ENCODE peak calls at places on chromosomes 2 and 18, in ten cellular contexts. C is ovary, S is tibial artery, E is IMR-90, L is brain microvascular endothelial cell, M is pancreas, I is cardiac muscle cell, R is K562, W is MM.1S, X is tibial nerve. A is an unnamed sample. For H3K36me3, the result is how much of the 10 kb centered on the place peaks cover.

GRCh38 chr2:206642075-206643025 is at the start of gene FAM237A:
- DNase-seq in E (peak), R (peak), C (peak), I (peak), S (no peak), W (peak), X (peak), L (peak), M (peak), A (no peak)

GRCh38 chr2:45918816-45919655 is 267.6 kb downstream of the PRKCE start:
- DNase-seq in R (no peak), S (no peak), C (no peak), X (no peak), L (no peak), I (no peak), W (no peak), M (peak), E (no peak), A (no peak)

GRCh38 chr2:200658278-200658864 is 72.6 kb downstream of the AOX1 start:
- DNase-seq in E (peak), L (no peak), C (no peak), W (no peak), X (no peak), I (no peak), M (no peak), S (no peak), R (no peak), A (no peak)

GRCh38 chr2:7633556-7634153 is 716.4 kb downstream of the RNF144A start:
- DNase-seq in X (no peak), E (no peak), C (no peak), I (no peak), W (no peak), R (no peak), L (no peak), M (no peak), S (no peak), A (no peak)

GRCh38 chr18:46843372-46843771 is 73.9 kb downstream of the PIAS2 start:
- DNase-seq in C (no peak), E (no peak), L (no peak), X (no peak), S (no peak), W (no peak), R (no peak), M (no peak), I (no peak), A (no peak)

GRCh38 chr2:70199320-70199864 is 8.6 kb upstream of the C2orf42 start:
- DNase-seq in E (no peak), X (no peak), I (no peak), M (no peak), W (no peak), L (no peak), C (no peak), S (no peak), R (no peak), A (no peak)

GRCh38 chr2:163132850-163133249 is 294.3 kb upstream of the KCNH7 start:
- DNase-seq in M (no peak), I (peak), L (no peak), C (no peak), W (peak), R (no peak), S (no peak), X (no peak), E (peak), A (no peak)

GRCh38 chr2:191245869-191246531 is 796 bp downstream of the MYO1B start:
- DNase-seq in X (peak), M (peak), I (peak), L (peak), R (no peak), E (peak), C (peak), W (no peak), S (peak), A (peak)

GRCh38 chr2:229445013-229445412 is 173.9 kb upstream of the PID1 start:
- DNase-seq in W (no peak), X (peak), I (peak), L (peak), M (peak), E (peak), S (peak), C (peak), R (no peak), A (no peak)

GRCh38 chr2:191611614-191612013 is 66.3 kb upstream of the NABP1 start:
- DNase-seq in E (no peak), W (peak), I (no peak), S (no peak), L (no peak), R (no peak), M (no peak), C (no peak), X (no peak), A (no peak)

GRCh38 chr2:54206596-54206995 is 49.4 kb downstream of the TSPYL6 start:
- DNase-seq in L (peak), W (peak), M (no peak), X (peak), I (peak), E (peak), R (peak), S (no peak), C (no peak), A (no peak)

GRCh38 chr2:209476367-209477191 is 52.7 kb downstream of the MAP2 start:
- DNase-seq in W (no peak), S (no peak), I (peak), R (no peak), L (no peak), M (peak), E (peak), X (no peak), C (no peak), A (no peak)

GRCh38 chr2:140801311-140801710 is 1329.5 kb downstream of the LRP1B start:
- DNase-seq in E (no peak), R (no peak), X (no peak), S (no peak), M (no peak), C (no peak), I (no peak), L (no peak), W (no peak), A (no peak)

GRCh38 chr18:23191952-23192662 is 56.8 kb downstream of the CABLES1 start:
- DNase-seq in W (peak), S (no peak), L (peak), C (peak), E (peak), R (no peak), M (peak), I (peak), X (no peak), A (peak)

GRCh38 chr2:207819839-207820784 is 50.4 kb upstream of the FZD5 start:
- DNase-seq in M (peak), R (no peak), E (no peak), W (no peak), L (no peak), C (peak), I (no peak), S (no peak), X (no peak), A (peak)

GRCh38 chr18:75330308-75330707 is 97.2 kb downstream of the SMIM21 start:
- DNase-seq in E (no peak), R (no peak), I (no peak), W (no peak), X (no peak), C (no peak), L (no peak), S (no peak), M (no peak), A (no peak)

GRCh38 chr2:154614906-154615305 is 83.6 kb upstream of the KCNJ3 start:
- DNase-seq in W (no peak), X (no peak), R (no peak), L (no peak), E (no peak), S (no peak), C (no peak), M (no peak), I (no peak), A (no peak)

GRCh38 chr2:1739322-1739957 is 4.9 kb downstream of the PXDN start:
- DNase-seq in L (no peak), X (no peak), S (no peak), R (no peak), I (no peak), M (no peak), C (no peak), E (no peak), W (no peak), A (peak)

GRCh38 chr18:49920731-49921130 is 107.4 kb upstream of the ACAA2 start:
- DNase-seq in W (no peak), I (no peak), L (peak), C (no peak), M (no peak), X (no peak), E (no peak), R (no peak), S (no peak), A (no peak)

GRCh38 chr2:181848356-181848876 is 43.1 kb upstream of the ITPRID2 start:
- DNase-seq in R (no peak), E (no peak), L (no peak), C (no peak), W (no peak), M (no peak), S (no peak), X (no peak), I (no peak), A (no peak)

GRCh38 chr18:250685-251084 is 17.2 kb downstream of the THOC1 start:
- DNase-seq in C (no peak), R (no peak), W (no peak), L (no peak), I (no peak), E (peak), X (no peak), M (no peak), S (no peak), A (no peak)

GRCh38 chr2:237760506-237761502 is 37.8 kb upstream of the RBM44 start:
- DNase-seq in S (no peak), M (no peak), L (no peak), W (no peak), R (no peak), E (no peak), X (no peak), C (no peak), I (no peak), A (no peak)

GRCh38 chr2:5479265-5479928 is 212.8 kb upstream of the SOX11 start:
- DNase-seq in M (no peak), R (no peak), I (no peak), C (no peak), S (no peak), L (no peak), E (no peak), W (no peak), X (no peak), A (no peak)

GRCh38 chr2:203327918-203328734 is at the start of gene ABI2:
- DNase-seq in M (peak), E (peak), X (peak), I (peak), R (peak), S (peak), C (peak), W (peak), L (peak), A (peak)

GRCh38 chr2:227942021-227942420 is 70.6 kb downstream of the DAW1 start:
- DNase-seq in R (no peak), L (no peak), E (no peak), S (no peak), C (no peak), M (no peak), I (no peak), X (no peak), W (no peak), A (no peak)

GRCh38 chr2:110659248-110659647 is 18.6 kb downstream of the BUB1 start:
- DNase-seq in E (peak), I (no peak), S (no peak), M (no peak), W (no peak), C (no peak), R (no peak), X (no peak), L (peak), A (no peak)

GRCh38 chr2:110662560-110662959 is 15.3 kb downstream of the BUB1 start:
- DNase-seq in M (no peak), X (no peak), I (peak), L (peak), R (no peak), S (no peak), E (peak), C (no peak), W (no peak), A (no peak)

GRCh38 chr2:110657721-110658305 is 20.1 kb downstream of the BUB1 start:
- DNase-seq in C (no peak), I (no peak), W (peak), M (no peak), R (no peak), S (no peak), L (no peak), E (no peak), X (no peak), A (peak)

GRCh38 chr2:110664135-110664534 is 13.7 kb downstream of the BUB1 start:
- DNase-seq in M (no peak), E (no peak), W (no peak), L (no peak), I (no peak), R (no peak), X (no peak), C (no peak), S (no peak), A (no peak)

GRCh38 chr2:110660558-110660957 is 17.3 kb downstream of the BUB1 start:
- DNase-seq in W (no peak), M (no peak), E (no peak), L (no peak), X (no peak), R (no peak), I (no peak), C (no peak), S (no peak), A (no peak)
- H3K36me3 ChIP-seq in W (under half), M (under half), E (under half), L (under half), X (under half), R (half or more), I (under half), C (under half), S (under half), A (under half)

GRCh38 chr18:59564516-59564915 is 132.7 kb downstream of the CCBE1 start:
- DNase-seq in I (no peak), R (no peak), S (no peak), C (no peak), E (no peak), X (no peak), W (no peak), L (no peak), M (no peak), A (no peak)
- TF ChIP-seq CTCF in I (no peak), R (no peak), S (no peak), C (no peak), E (no peak), X (no peak), W (no peak), L (no peak), M (no peak), A (no peak)

GRCh38 chr2:23684540-23685176 is 242.3 kb downstream of the ATAD2B start:
- DNase-seq in X (no peak), M (no peak), I (no peak), E (no peak), W (no peak), S (no peak), C (no peak), L (no peak), R (no peak), A (no peak)

GRCh38 chr2:23685201-23685600 is 241.7 kb downstream of the ATAD2B start:
- DNase-seq in L (no peak), W (no peak), I (no peak), C (no peak), E (no peak), M (no peak), R (no peak), S (no peak), X (no peak), A (no peak)

GRCh38 chr2:23687214-23687613 is 239.7 kb downstream of the ATAD2B start:
- DNase-seq in W (no peak), I (no peak), E (no peak), X (no peak), S (no peak), R (no peak), M (no peak), C (no peak), L (no peak), A (peak)

GRCh38 chr2:23686405-23687029 is 240.4 kb downstream of the ATAD2B start:
- DNase-seq in E (no peak), M (no peak), S (no peak), L (no peak), X (no peak), R (no peak), I (no peak), W (no peak), C (no peak), A (no peak)

DNA sequence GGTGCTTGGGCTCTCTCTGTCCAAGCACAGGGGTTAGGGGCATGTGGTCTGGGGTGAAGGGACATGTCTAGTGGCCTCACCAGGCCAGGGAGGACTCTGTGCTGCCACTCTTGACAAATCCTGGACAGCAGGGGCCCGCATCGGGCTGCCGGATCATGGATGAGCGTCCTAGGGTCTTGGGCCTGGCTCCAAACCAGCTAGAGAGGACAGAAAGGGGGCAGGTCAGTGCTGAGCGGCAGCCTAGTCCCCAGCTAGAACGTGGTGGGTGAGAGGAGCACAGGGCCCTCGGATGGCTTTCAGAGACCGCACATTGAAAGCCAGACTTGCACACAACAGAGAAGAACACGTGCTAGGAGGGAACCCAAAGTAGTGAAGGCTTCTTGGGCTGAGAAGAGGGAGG is 241.2 kb downstream of the ATAD2B start:
- DNase-seq in R (no peak), S (no peak), W (no peak), I (no peak), L (no peak), E (no peak), M (no peak), C (no peak), X (no peak), A (no peak)
- H3K36me3 ChIP-seq in R (under half), S (under half), W (under half), I (under half), L (under half), E (under half), M (under half), C (under half), X (under half), A (under half)

DNA sequence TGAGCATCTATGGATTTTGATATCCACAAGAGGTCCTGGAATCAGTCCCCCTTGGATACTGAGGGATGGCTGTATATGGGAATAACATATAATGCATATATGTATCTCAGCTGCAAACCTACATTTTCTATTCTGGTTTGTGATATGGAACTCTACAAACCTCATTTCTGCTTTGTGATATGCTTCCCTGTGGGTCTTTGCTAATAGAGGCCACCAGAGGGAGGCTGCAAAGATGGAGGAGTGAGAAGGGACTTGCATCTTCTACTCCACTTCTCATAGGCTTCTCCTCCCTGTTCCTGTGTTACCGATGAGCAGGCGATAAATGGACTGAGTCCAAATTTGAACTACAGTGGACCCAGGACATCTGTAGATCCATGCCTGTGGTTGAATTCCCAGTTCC is 37.8 kb downstream of the ARID5A start:
- DNase-seq in C (no peak), X (no peak), S (no peak), M (no peak), L (no peak), E (no peak), R (peak), W (no peak), I (no peak), A (no peak)
- TF ChIP-seq CTCF in C (no peak), X (no peak), S (no peak), M (no peak), L (peak), E (no peak), R (peak), W (no peak), I (no peak), A (no peak)

GRCh38 chr2:239970004-239970623 is 55.0 kb downstream of the NDUFA10 start:
- DNase-seq in M (no peak), C (no peak), S (no peak), I (peak), R (no peak), W (no peak), E (no peak), X (no peak), L (no peak), A (no peak)
- H3K36me3 ChIP-seq in M (under half), C (under half), S (half or more), I (under half), R (half or more), W (under half), E (under half), X (under half), L (under half), A (under half)

DNA sequence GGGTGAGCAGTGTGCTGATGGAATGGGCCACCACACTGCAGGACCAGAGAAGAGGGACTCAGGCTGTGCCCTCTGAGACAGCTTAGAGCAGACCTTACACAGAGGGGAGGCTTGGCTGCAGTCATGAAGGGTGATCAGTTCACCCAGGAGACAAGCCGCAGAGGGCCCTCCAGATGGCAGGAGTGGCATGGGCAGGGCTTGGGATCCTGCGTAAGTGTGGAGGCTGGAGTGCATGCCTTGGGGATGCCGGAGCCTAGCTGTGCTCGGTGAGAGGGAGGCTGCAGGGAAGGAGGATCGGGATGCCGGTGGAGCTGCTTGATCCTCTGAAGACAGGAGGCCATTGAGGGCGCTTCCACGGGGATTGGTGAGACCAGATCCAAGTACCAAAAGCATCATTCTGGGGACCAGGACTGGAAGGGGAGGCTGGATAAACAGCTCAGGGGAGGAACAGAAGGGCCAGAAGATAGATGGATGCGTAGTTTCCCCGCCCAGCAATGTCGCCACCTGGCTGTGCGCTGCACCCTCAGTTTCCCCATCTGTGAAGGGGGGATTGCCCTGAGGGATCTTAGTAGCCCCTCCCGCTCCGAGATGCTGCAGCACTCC is 163.4 kb downstream of the INHBB start:
- DNase-seq in W (no peak), R (no peak), I (no peak), S (no peak), L (no peak), E (no peak), C (no peak), X (no peak), M (no peak), A (no peak)
- TF ChIP-seq CTCF in W (no peak), R (no peak), I (no peak), S (no peak), L (no peak), E (no peak), C (no peak), X (no peak), M (no peak), A (no peak)

DNA sequence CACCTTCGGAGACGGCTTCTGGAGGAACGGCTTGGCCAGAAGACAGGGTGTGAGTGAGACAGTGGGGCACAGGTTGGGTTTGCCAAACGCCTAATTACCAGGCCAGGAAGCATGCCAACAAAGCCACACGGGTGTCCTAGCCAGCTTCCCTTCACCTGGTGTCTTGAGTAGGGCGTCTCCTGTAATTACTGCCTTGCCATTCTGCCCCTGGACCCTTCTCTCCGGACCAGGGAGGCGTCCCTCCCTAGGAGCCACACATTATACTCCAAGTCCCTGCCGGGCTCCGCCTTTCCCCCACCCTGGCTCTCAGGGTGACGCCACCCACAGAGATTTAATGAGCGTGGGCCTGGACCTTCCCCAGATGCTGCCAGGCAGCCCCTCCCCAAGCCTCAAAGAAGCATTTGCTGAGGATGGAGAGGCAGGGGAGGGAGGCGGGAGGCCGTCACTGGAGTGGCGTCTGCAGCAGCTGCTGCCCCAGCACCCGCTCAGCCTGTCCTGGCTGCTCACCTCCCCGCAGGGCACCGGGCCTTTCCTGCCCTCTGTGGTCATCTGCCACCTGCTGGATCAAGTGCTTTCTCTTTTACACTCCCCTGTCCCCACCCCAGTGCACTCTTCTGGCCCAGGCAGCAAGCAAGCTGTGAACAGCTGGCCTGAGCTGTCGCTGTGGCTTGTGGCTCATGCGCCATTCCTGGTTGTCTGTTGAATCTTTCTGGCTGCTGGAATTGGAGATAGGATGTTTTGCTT is 20.7 kb downstream of the FOSL2 start:
- DNase-seq in L (no peak), S (no peak), M (no peak), W (no peak), E (peak), R (peak), C (no peak), X (no peak), I (no peak), A (peak)
- H3K36me3 ChIP-seq in L (half or more), S (half or more), M (under half), W (under half), E (half or more), R (under half), C (under half), X (under half), I (under half), A (under half)